ENCODE peak calls at places on chromosomes 11 and 22, in nine cellular contexts. One of them, this sample, is unnamed.

GRCh38 chr11:13550761-13551160 is 55.0 kb upstream of the PTH start:
- DNase-seq in skeletal muscle cell: no peak
- DNase-seq in foreskin melanocyte: no peak
- DNase-seq in GM06990: no peak
- DNase-seq in mesothelial cell of epicardium: no peak
- DNase-seq in Caki2: no peak
- DNase-seq in AG10803: no peak
- DNase-seq in activated CD4-positive, alpha-beta T cell treated with anti-CD3 and anti-CD28 coated beads, Interleukin-2, amount 50 U/mL, for 48 hours: no peak
- DNase-seq in CD4-positive, alpha-beta T cell: no peak
- DNase-seq in this sample: no peak

GRCh38 chr22:32904044-32904443 is 102.5 kb downstream of the TIMP3 start:
- DNase-seq in skeletal muscle cell: no peak
- DNase-seq in foreskin melanocyte: no peak
- DNase-seq in GM06990: no peak
- DNase-seq in mesothelial cell of epicardium: no peak
- DNase-seq in Caki2: peak; percentile 32
- DNase-seq in AG10803: peak; percentile 24
- DNase-seq in activated CD4-positive, alpha-beta T cell treated with anti-CD3 and anti-CD28 coated beads, Interleukin-2, amount 50 U/mL, for 48 hours: peak; percentile 13
- DNase-seq in CD4-positive, alpha-beta T cell: no peak
- DNase-seq in this sample: no peak

GRCh38 chr11:69155302-69156198 is at the start of gene SMIM38:
- DNase-seq in skeletal muscle cell: no peak
- DNase-seq in foreskin melanocyte: no peak
- DNase-seq in GM06990: peak; percentile 64
- DNase-seq in mesothelial cell of epicardium: no peak
- DNase-seq in Caki2: no peak
- DNase-seq in AG10803: no peak
- DNase-seq in activated CD4-positive, alpha-beta T cell treated with anti-CD3 and anti-CD28 coated beads, Interleukin-2, amount 50 U/mL, for 48 hours: peak; percentile 35
- DNase-seq in CD4-positive, alpha-beta T cell: no peak
- DNase-seq in this sample: no peak

GRCh38 chr11:111967651-111968050 is 30.5 kb downstream of the DIXDC1 start:
- DNase-seq in skeletal muscle cell: no peak
- DNase-seq in foreskin melanocyte: no peak
- DNase-seq in GM06990: no peak
- DNase-seq in mesothelial cell of epicardium: no peak
- DNase-seq in Caki2: no peak
- DNase-seq in AG10803: no peak
- DNase-seq in activated CD4-positive, alpha-beta T cell treated with anti-CD3 and anti-CD28 coated beads, Interleukin-2, amount 50 U/mL, for 48 hours: no peak
- DNase-seq in CD4-positive, alpha-beta T cell: no peak
- DNase-seq in this sample: no peak

GRCh38 chr11:88284306-88285057 is 53.1 kb downstream of the CTSC start:
- DNase-seq in skeletal muscle cell: no peak
- DNase-seq in foreskin melanocyte: no peak
- DNase-seq in GM06990: no peak
- DNase-seq in mesothelial cell of epicardium: no peak
- DNase-seq in Caki2: no peak
- DNase-seq in AG10803: no peak
- DNase-seq in activated CD4-positive, alpha-beta T cell treated with anti-CD3 and anti-CD28 coated beads, Interleukin-2, amount 50 U/mL, for 48 hours: no peak
- DNase-seq in CD4-positive, alpha-beta T cell: no peak
- DNase-seq in this sample: no peak

GRCh38 chr11:74877132-74877531 is 71.8 kb downstream of the XRRA1 start:
- DNase-seq in skeletal muscle cell: no peak
- DNase-seq in foreskin melanocyte: peak; percentile 13
- DNase-seq in GM06990: no peak
- DNase-seq in mesothelial cell of epicardium: no peak
- DNase-seq in Caki2: no peak
- DNase-seq in AG10803: no peak
- DNase-seq in activated CD4-positive, alpha-beta T cell treated with anti-CD3 and anti-CD28 coated beads, Interleukin-2, amount 50 U/mL, for 48 hours: peak; percentile 16
- DNase-seq in CD4-positive, alpha-beta T cell: no peak
- DNase-seq in this sample: no peak

GRCh38 chr22:26391623-26392022 is 37.4 kb upstream of the ASPHD2 start:
- DNase-seq in skeletal muscle cell: no peak
- DNase-seq in foreskin melanocyte: peak; percentile 21
- DNase-seq in GM06990: no peak
- DNase-seq in mesothelial cell of epicardium: no peak
- DNase-seq in Caki2: no peak
- DNase-seq in AG10803: no peak
- DNase-seq in activated CD4-positive, alpha-beta T cell treated with anti-CD3 and anti-CD28 coated beads, Interleukin-2, amount 50 U/mL, for 48 hours: no peak
- DNase-seq in CD4-positive, alpha-beta T cell: no peak
- DNase-seq in this sample: no peak

GRCh38 chr11:92738281-92738680 is 231.2 kb upstream of the MTNR1B start:
- DNase-seq in skeletal muscle cell: peak; percentile 82
- DNase-seq in foreskin melanocyte: no peak
- DNase-seq in GM06990: no peak
- DNase-seq in mesothelial cell of epicardium: no peak
- DNase-seq in Caki2: no peak
- DNase-seq in AG10803: peak; percentile 36
- DNase-seq in activated CD4-positive, alpha-beta T cell treated with anti-CD3 and anti-CD28 coated beads, Interleukin-2, amount 50 U/mL, for 48 hours: no peak
- DNase-seq in CD4-positive, alpha-beta T cell: no peak
- DNase-seq in this sample: no peak

GRCh38 chr11:23620617-23621016 is 760.3 kb upstream of the CCDC179 start:
- DNase-seq in skeletal muscle cell: no peak
- DNase-seq in foreskin melanocyte: no peak
- DNase-seq in GM06990: no peak
- DNase-seq in mesothelial cell of epicardium: no peak
- DNase-seq in Caki2: no peak
- DNase-seq in AG10803: no peak
- DNase-seq in activated CD4-positive, alpha-beta T cell treated with anti-CD3 and anti-CD28 coated beads, Interleukin-2, amount 50 U/mL, for 48 hours: no peak
- DNase-seq in CD4-positive, alpha-beta T cell: no peak
- DNase-seq in this sample: no peak

GRCh38 chr11:68402355-68403031 is 58.1 kb upstream of the PPP6R3 start:
- DNase-seq in skeletal muscle cell: no peak
- DNase-seq in foreskin melanocyte: no peak
- DNase-seq in GM06990: no peak
- DNase-seq in mesothelial cell of epicardium: no peak
- DNase-seq in Caki2: no peak
- DNase-seq in AG10803: no peak
- DNase-seq in activated CD4-positive, alpha-beta T cell treated with anti-CD3 and anti-CD28 coated beads, Interleukin-2, amount 50 U/mL, for 48 hours: peak; percentile 19
- DNase-seq in CD4-positive, alpha-beta T cell: no peak
- DNase-seq in this sample: no peak

GRCh38 chr11:9922806-9923205 is 258.9 kb downstream of the SWAP70 start:
- DNase-seq in skeletal muscle cell: no peak
- DNase-seq in foreskin melanocyte: peak; percentile 56
- DNase-seq in GM06990: no peak
- DNase-seq in mesothelial cell of epicardium: no peak
- DNase-seq in Caki2: no peak
- DNase-seq in AG10803: peak; percentile 23
- DNase-seq in activated CD4-positive, alpha-beta T cell treated with anti-CD3 and anti-CD28 coated beads, Interleukin-2, amount 50 U/mL, for 48 hours: no peak
- DNase-seq in CD4-positive, alpha-beta T cell: no peak
- DNase-seq in this sample: no peak

GRCh38 chr11:95084509-95084908 is 5.1 kb upstream of the ENDOD1 start:
- DNase-seq in skeletal muscle cell: no peak
- DNase-seq in foreskin melanocyte: no peak
- DNase-seq in GM06990: no peak
- DNase-seq in mesothelial cell of epicardium: no peak
- DNase-seq in Caki2: peak; percentile 42
- DNase-seq in AG10803: no peak
- DNase-seq in activated CD4-positive, alpha-beta T cell treated with anti-CD3 and anti-CD28 coated beads, Interleukin-2, amount 50 U/mL, for 48 hours: peak; percentile 68
- DNase-seq in CD4-positive, alpha-beta T cell: no peak
- DNase-seq in this sample: no peak

GRCh38 chr11:313787-314547 is at the start of gene IFITM1:
- DNase-seq in skeletal muscle cell: no peak
- DNase-seq in foreskin melanocyte: no peak
- DNase-seq in GM06990: peak; percentile 82
- DNase-seq in mesothelial cell of epicardium: no peak
- DNase-seq in Caki2: peak; percentile 42
- DNase-seq in AG10803: peak; percentile 83
- DNase-seq in activated CD4-positive, alpha-beta T cell treated with anti-CD3 and anti-CD28 coated beads, Interleukin-2, amount 50 U/mL, for 48 hours: peak; percentile 65
- DNase-seq in CD4-positive, alpha-beta T cell: peak; percentile 69
- DNase-seq in this sample: no peak

GRCh38 chr11:116984589-116984988 is 113.6 kb downstream of the SIK3 start:
- DNase-seq in skeletal muscle cell: peak; percentile 89
- DNase-seq in foreskin melanocyte: peak; percentile 85
- DNase-seq in GM06990: no peak
- DNase-seq in mesothelial cell of epicardium: no peak
- DNase-seq in Caki2: no peak
- DNase-seq in AG10803: peak; percentile 99
- DNase-seq in activated CD4-positive, alpha-beta T cell treated with anti-CD3 and anti-CD28 coated beads, Interleukin-2, amount 50 U/mL, for 48 hours: no peak
- DNase-seq in CD4-positive, alpha-beta T cell: no peak
- DNase-seq in this sample: no peak

GRCh38 chr11:119085523-119085878 is 820 bp downstream of the HMBS start:
- DNase-seq in skeletal muscle cell: no peak
- DNase-seq in foreskin melanocyte: no peak
- DNase-seq in GM06990: no peak
- DNase-seq in mesothelial cell of epicardium: no peak
- DNase-seq in Caki2: no peak
- DNase-seq in AG10803: no peak
- DNase-seq in activated CD4-positive, alpha-beta T cell treated with anti-CD3 and anti-CD28 coated beads, Interleukin-2, amount 50 U/mL, for 48 hours: peak; percentile 50
- DNase-seq in CD4-positive, alpha-beta T cell: no peak
- DNase-seq in this sample: no peak

GRCh38 chr22:44449683-44450425 is 48.2 kb downstream of the RTL6 start:
- DNase-seq in skeletal muscle cell: no peak
- DNase-seq in foreskin melanocyte: no peak
- DNase-seq in GM06990: no peak
- DNase-seq in mesothelial cell of epicardium: no peak
- DNase-seq in Caki2: no peak
- DNase-seq in AG10803: no peak
- DNase-seq in activated CD4-positive, alpha-beta T cell treated with anti-CD3 and anti-CD28 coated beads, Interleukin-2, amount 50 U/mL, for 48 hours: no peak
- DNase-seq in CD4-positive, alpha-beta T cell: no peak
- DNase-seq in this sample: no peak

GRCh38 chr11:125514336-125515101 is 18.5 kb upstream of the FEZ1 start:
- DNase-seq in skeletal muscle cell: no peak
- DNase-seq in foreskin melanocyte: no peak
- DNase-seq in GM06990: peak; percentile 78
- DNase-seq in mesothelial cell of epicardium: no peak
- DNase-seq in Caki2: peak; percentile 15
- DNase-seq in AG10803: peak; percentile 29
- DNase-seq in activated CD4-positive, alpha-beta T cell treated with anti-CD3 and anti-CD28 coated beads, Interleukin-2, amount 50 U/mL, for 48 hours: peak; percentile 58
- DNase-seq in CD4-positive, alpha-beta T cell: peak; percentile 4
- DNase-seq in this sample: no peak

GRCh38 chr11:123111465-123111864 is 49.5 kb upstream of the HSPA8 start:
- DNase-seq in skeletal muscle cell: no peak
- DNase-seq in foreskin melanocyte: peak; percentile 12
- DNase-seq in GM06990: peak; percentile 9
- DNase-seq in mesothelial cell of epicardium: no peak
- DNase-seq in Caki2: peak; percentile 43
- DNase-seq in AG10803: peak; percentile 42
- DNase-seq in activated CD4-positive, alpha-beta T cell treated with anti-CD3 and anti-CD28 coated beads, Interleukin-2, amount 50 U/mL, for 48 hours: no peak
- DNase-seq in CD4-positive, alpha-beta T cell: no peak
- DNase-seq in this sample: no peak

GRCh38 chr22:33957086-33957485 is 36.8 kb upstream of the LARGE1 start:
- DNase-seq in skeletal muscle cell: no peak
- DNase-seq in foreskin melanocyte: no peak
- DNase-seq in GM06990: no peak
- DNase-seq in mesothelial cell of epicardium: no peak
- DNase-seq in Caki2: no peak
- DNase-seq in AG10803: no peak
- DNase-seq in activated CD4-positive, alpha-beta T cell treated with anti-CD3 and anti-CD28 coated beads, Interleukin-2, amount 50 U/mL, for 48 hours: no peak
- DNase-seq in CD4-positive, alpha-beta T cell: no peak
- DNase-seq in this sample: no peak

GRCh38 chr11:58330861-58331260 is 28.0 kb downstream of the OR5B17 start:
- DNase-seq in skeletal muscle cell: no peak
- DNase-seq in foreskin melanocyte: no peak
- DNase-seq in GM06990: no peak
- DNase-seq in mesothelial cell of epicardium: no peak
- DNase-seq in Caki2: no peak
- DNase-seq in AG10803: peak; percentile 70
- DNase-seq in activated CD4-positive, alpha-beta T cell treated with anti-CD3 and anti-CD28 coated beads, Interleukin-2, amount 50 U/mL, for 48 hours: no peak
- DNase-seq in CD4-positive, alpha-beta T cell: no peak
- DNase-seq in this sample: no peak

GRCh38 chr11:2759228-2760195 is 59.7 kb upstream of the KCNQ1OT1 start:
- DNase-seq in skeletal muscle cell: no peak
- DNase-seq in foreskin melanocyte: no peak
- DNase-seq in GM06990: no peak
- DNase-seq in mesothelial cell of epicardium: peak; percentile 26
- DNase-seq in Caki2: no peak
- DNase-seq in AG10803: no peak
- DNase-seq in activated CD4-positive, alpha-beta T cell treated with anti-CD3 and anti-CD28 coated beads, Interleukin-2, amount 50 U/mL, for 48 hours: no peak
- DNase-seq in CD4-positive, alpha-beta T cell: no peak
- DNase-seq in this sample: peak; percentile 46

GRCh38 chr11:3037041-3037944 is 19.9 kb downstream of the CARS1 start:
- DNase-seq in skeletal muscle cell: no peak
- DNase-seq in foreskin melanocyte: peak; percentile 44
- DNase-seq in GM06990: no peak
- DNase-seq in mesothelial cell of epicardium: peak; percentile 81
- DNase-seq in Caki2: peak; percentile 54
- DNase-seq in AG10803: peak; percentile 68
- DNase-seq in activated CD4-positive, alpha-beta T cell treated with anti-CD3 and anti-CD28 coated beads, Interleukin-2, amount 50 U/mL, for 48 hours: peak; percentile 65
- DNase-seq in CD4-positive, alpha-beta T cell: no peak
- DNase-seq in this sample: peak; percentile 86

GRCh38 chr11:3942956-3943497 is 87.6 kb downstream of the STIM1 start:
- DNase-seq in skeletal muscle cell: no peak
- DNase-seq in foreskin melanocyte: no peak
- DNase-seq in GM06990: no peak
- DNase-seq in mesothelial cell of epicardium: no peak
- DNase-seq in Caki2: no peak
- DNase-seq in AG10803: no peak
- DNase-seq in activated CD4-positive, alpha-beta T cell treated with anti-CD3 and anti-CD28 coated beads, Interleukin-2, amount 50 U/mL, for 48 hours: no peak
- DNase-seq in CD4-positive, alpha-beta T cell: no peak
- DNase-seq in this sample: no peak

This sample was measured in SJSA1.